ENCODE peak calls at places on chromosomes 12 and 14, in six cellular contexts. R is lower lobe of right lung; G is SK-N-SH; M is effector memory CD4-positive, alpha-beta T cell; H is AG04450; K is CD4-positive, alpha-beta T cell. L is an unnamed sample. For H3K9me3, the result is how much of the 10 kb centered on the place peaks cover.

GRCh38 chr12:58803893-58804292 is 116.4 kb downstream of the LRIG3 start:
- DNase-seq in R (no peak), G (no peak), M (no peak), H (peak), K (no peak), L (no peak)

GRCh38 chr14:83085141-83085540 is 1551.5 kb upstream of the SEL1L start:
- DNase-seq in R (no peak), G (no peak), M (no peak), H (no peak), K (no peak), L (no peak)

GRCh38 chr14:54715244-54715643 is 148.3 kb downstream of the SAMD4A start:
- DNase-seq in R (no peak), G (no peak), M (no peak), H (no peak), K (no peak), L (no peak)

GRCh38 chr12:19382563-19382962 is 56.7 kb upstream of the AEBP2 start:
- DNase-seq in R (no peak), G (no peak), M (no peak), H (no peak), K (no peak), L (no peak)

GRCh38 chr12:129002447-129002846 is 149.2 kb downstream of the GLT1D1 start:
- DNase-seq in R (no peak), G (no peak), M (no peak), H (no peak), K (no peak), L (no peak)

GRCh38 chr12:52130695-52131094 is 51.2 kb downstream of the SMIM41 start:
- DNase-seq in R (no peak), G (peak), M (no peak), H (no peak), K (no peak), L (no peak)

GRCh38 chr12:128861226-128862016 is 8.1 kb downstream of the GLT1D1 start:
- DNase-seq in R (no peak), G (no peak), M (no peak), H (no peak), K (no peak), L (no peak)

GRCh38 chr12:109435428-109436180 is 41.5 kb downstream of the KCTD10 start:
- DNase-seq in R (no peak), G (no peak), M (no peak), H (no peak), K (no peak), L (no peak)

GRCh38 chr14:61512508-61512907 is 182.8 kb upstream of the HIF1A start:
- DNase-seq in R (no peak), G (no peak), M (no peak), H (no peak), K (no peak), L (no peak)

GRCh38 chr14:103087343-103087835 is 3.4 kb downstream of the LBHD2 start:
- DNase-seq in R (peak), G (peak), M (no peak), H (no peak), K (no peak), L (no peak)

GRCh38 chr12:28026701-28027100 is 54.2 kb upstream of the PTHLH start:
- DNase-seq in R (no peak), G (no peak), M (no peak), H (no peak), K (no peak), L (no peak)

GRCh38 chr12:50201987-50202521 is 34.9 kb upstream of the CERS5 start:
- DNase-seq in R (no peak), G (no peak), M (no peak), H (peak), K (no peak), L (no peak)

GRCh38 chr14:100076630-100077029 is 11.4 kb downstream of the EVL start:
- DNase-seq in R (peak), G (no peak), M (no peak), H (no peak), K (no peak), L (no peak)

GRCh38 chr12:77214136-77214535 is 148.8 kb upstream of the E2F7 start:
- DNase-seq in R (no peak), G (no peak), M (no peak), H (peak), K (no peak), L (no peak)

GRCh38 chr14:89660183-89660582 is 243.2 kb upstream of the FOXN3 start:
- DNase-seq in R (no peak), G (peak), M (no peak), H (no peak), K (no peak), L (no peak)

GRCh38 chr14:95040723-95041476 is 116.4 kb downstream of the DICER1 start:
- DNase-seq in R (no peak), G (no peak), M (no peak), H (no peak), K (no peak), L (no peak)

GRCh38 chr14:104202259-104203070 is 64.1 kb downstream of the KIF26A start:
- DNase-seq in R (peak), G (peak), M (no peak), H (no peak), K (no peak), L (no peak)

GRCh38 chr14:62308927-62309326 is 546.7 kb downstream of the SNAPC1 start:
- DNase-seq in R (no peak), G (no peak), M (no peak), H (no peak), K (no peak), L (no peak)

GRCh38 chr12:5166976-5167375 is 123.3 kb downstream of the KCNA5 start:
- DNase-seq in R (no peak), G (peak), M (no peak), H (peak), K (no peak), L (no peak)

GRCh38 chr14:77950371-77950770 is 150.5 kb downstream of the ADCK1 start:
- DNase-seq in R (no peak), G (no peak), M (no peak), H (no peak), K (no peak), L (no peak)

GRCh38 chr12:40668095-40668494 is 24.1 kb upstream of the CNTN1 start:
- DNase-seq in R (no peak), G (no peak), M (no peak), H (no peak), K (no peak), L (no peak)

GRCh38 chr12:75877588-75878381 is 153.8 kb downstream of the PHLDA1 start:
- DNase-seq in R (no peak), G (no peak), M (no peak), H (no peak), K (no peak), L (no peak)

GRCh38 chr14:92153581-92153980 is 31.8 kb downstream of the CPSF2 start:
- DNase-seq in R (no peak), G (no peak), M (no peak), H (no peak), K (no peak), L (no peak)

GRCh38 chr12:54306925-54307731 is 6.3 kb upstream of the NFE2 start:
- DNase-seq in R (peak), G (peak), M (no peak), H (no peak), K (no peak), L (no peak)

GRCh38 chr12:122144885-122145284 is 29.1 kb downstream of the IL31 start:
- DNase-seq in R (no peak), G (no peak), M (no peak), H (no peak), K (no peak), L (no peak)
- H3K9me3 ChIP-seq in R (under half), G (under half), M (under half), H (under half), K (under half), L (under half)

GRCh38 chr12:30423330-30423729 is 272.3 kb downstream of the IPO8 start:
- DNase-seq in R (no peak), G (no peak), M (no peak), H (no peak), K (no peak), L (no peak)
- H3K9me3 ChIP-seq in R (under half), G (under half), M (under half), H (under half), K (under half), L (under half)

DNA sequence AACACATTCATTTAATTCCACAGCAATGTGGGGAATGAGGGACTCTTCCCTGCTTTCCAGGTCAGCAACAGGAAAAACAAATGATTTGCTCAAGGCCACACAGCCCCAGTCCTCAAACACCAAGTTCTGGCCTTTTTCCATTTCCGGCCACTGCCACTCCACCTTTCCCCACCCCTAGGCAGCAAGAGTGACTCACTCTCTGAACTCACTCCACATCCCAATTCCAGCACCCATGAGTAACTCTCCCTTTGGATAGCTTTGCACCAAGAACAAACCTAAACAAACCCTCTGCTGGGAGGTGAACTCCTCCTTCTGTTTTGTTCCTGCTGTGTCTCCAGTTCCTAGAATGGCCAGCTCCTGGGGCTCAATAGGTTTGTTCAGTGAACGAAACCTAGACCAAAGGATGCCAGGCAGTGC is 30.4 kb upstream of the PLEKHG6 start:
- DNase-seq in R (peak), G (no peak), M (no peak), H (peak), K (no peak), L (no peak)
- H3K9me3 ChIP-seq in R (under half), G (under half), M (under half), H (under half), K (under half), L (under half)

GRCh38 chr12:110744697-110745264 is 2.1 kb upstream of the PPP1CC start:
- DNase-seq in R (no peak), G (peak), M (no peak), H (no peak), K (no peak), L (no peak)
- H3K9me3 ChIP-seq in R (under half), G (under half), M (under half), H (under half), K (under half), L (under half)

GRCh38 chr14:98758440-98758839 is 513.6 kb downstream of the BCL11B start:
- DNase-seq in R (no peak), G (no peak), M (no peak), H (no peak), K (no peak), L (no peak)
- H3K9me3 ChIP-seq in R (under half), G (under half), M (under half), H (under half), K (under half), L (under half)

GRCh38 chr12:1256285-1256684 is 265.3 kb downstream of the ERC1 start:
- DNase-seq in R (no peak), G (no peak), M (no peak), H (no peak), K (no peak), L (no peak)
- H3K9me3 ChIP-seq in R (under half), G (under half), M (under half), H (under half), K (under half), L (under half)

GRCh38 chr12:57006809-57007475 is 596 bp upstream of the ZBTB39 start:
- DNase-seq in R (no peak), G (no peak), M (no peak), H (no peak), K (peak), L (no peak)
- H3K9me3 ChIP-seq in R (under half), G (under half), M (under half), H (under half), K (under half), L (under half)